ENCODE peak calls at places on chromosomes 12 and 14, in four cellular contexts. Y, O, E and A are unnamed samples.

GRCh38 chr12:41514050-41514449 is 325.9 kb downstream of the PDZRN4 start:
- DNase-seq in Y (no peak), O (no peak), E (no peak), A (no peak)

GRCh38 chr14:56087824-56088571 is 30.2 kb upstream of the PELI2 start:
- DNase-seq in Y (no peak), O (no peak), E (no peak), A (no peak)

GRCh38 chr12:39905152-39905551 is 200.7 kb downstream of the SLC2A13 start:
- DNase-seq in Y (peak; percentile 56), O (no peak), E (peak; percentile 48), A (peak; percentile 65)

GRCh38 chr14:77105118-77105517 is 7.1 kb downstream of the CIPC start:
- DNase-seq in Y (no peak), O (no peak), E (no peak), A (no peak)

GRCh38 chr12:51827925-51828818 is 20.3 kb downstream of the FIGNL2 start:
- DNase-seq in Y (no peak), O (no peak), E (no peak), A (peak; percentile 83)

GRCh38 chr12:124078800-124079199 is 105.8 kb downstream of the ZNF664 start:
- DNase-seq in Y (no peak), O (no peak), E (no peak), A (no peak)

GRCh38 chr14:99908653-99909250 is 115.5 kb downstream of the EML1 start:
- DNase-seq in Y (no peak), O (no peak), E (no peak), A (no peak)

GRCh38 chr14:101120636-101121398 is 217.3 kb upstream of the RTL1 start:
- DNase-seq in Y (peak; percentile 42), O (no peak), E (peak; percentile 83), A (peak; percentile 65)

GRCh38 chr12:110698171-110698902 is 9.4 kb upstream of the HVCN1 start:
- DNase-seq in Y (peak; percentile 77), O (peak; percentile 79), E (peak; percentile 91), A (peak; percentile 89)

GRCh38 chr12:31023271-31023724 is 50.4 kb upstream of the DDX11 start:
- DNase-seq in Y (no peak), O (no peak), E (no peak), A (no peak)

GRCh38 chr12:69639400-69640016 is 28.8 kb upstream of the LRRC10 start:
- DNase-seq in Y (peak; percentile 48), O (peak; percentile 69), E (peak; percentile 73), A (peak; percentile 93)

GRCh38 chr12:25455696-25456095 is 97.4 kb downstream of the LMNTD1 start:
- DNase-seq in Y (no peak), O (no peak), E (no peak), A (no peak)

GRCh38 chr12:8577879-8578278 is 34.8 kb downstream of the AICDA start:
- DNase-seq in Y (no peak), O (no peak), E (no peak), A (no peak)

DNA sequence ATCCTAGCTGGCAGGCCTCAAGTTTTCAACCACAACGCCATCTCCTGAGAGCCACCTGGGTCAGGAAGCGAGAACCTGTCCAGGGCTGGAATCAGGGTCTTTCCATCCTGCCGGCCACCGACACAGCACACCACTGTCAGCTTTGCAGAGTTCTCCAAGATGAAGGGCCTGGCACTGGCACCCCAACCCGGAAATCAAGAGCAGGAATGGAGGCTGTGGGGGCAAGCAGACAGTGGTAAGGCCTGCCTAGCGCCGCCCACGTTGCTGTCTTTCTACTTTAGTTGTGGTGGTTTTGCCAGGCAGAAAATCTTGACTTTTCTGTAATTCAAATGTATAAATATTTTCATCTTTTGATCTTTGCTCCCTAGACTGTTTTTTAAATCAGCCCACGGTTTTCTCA is 90.7 kb downstream of the ITPK1 start:
- DNase-seq in Y (no peak), O (no peak), E (no peak), A (peak; percentile 44)
- H3K4me1 ChIP-seq in Y (peaks cover 48% of the 10 kb centered on the region), O (peaks cover 7% of the 10 kb centered on the region), E (no peaks in the 10 kb centered on the region), A (peaks cover 6% of the 10 kb centered on the region)

GRCh38 chr12:253116-253831 is 9.4 kb downstream of the SLC6A13 start:
- DNase-seq in Y (no peak), O (no peak), E (no peak), A (no peak)
- H3K4me1 ChIP-seq in Y (no peaks in the 10 kb centered on the region), O (peaks cover 7% of the 10 kb centered on the region), E (no peaks in the 10 kb centered on the region), A (no peaks in the 10 kb centered on the region)

GRCh38 chr14:90942511-90942910 is 117.9 kb downstream of the RPS6KA5 start:
- DNase-seq in Y (no peak), O (no peak), E (no peak), A (no peak)

GRCh38 chr14:90941705-90942104 is 118.7 kb downstream of the RPS6KA5 start:
- DNase-seq in Y (no peak), O (no peak), E (no peak), A (peak; percentile 15)

GRCh38 chr14:90940318-90940962 is 120.0 kb downstream of the RPS6KA5 start:
- DNase-seq in Y (no peak), O (no peak), E (no peak), A (no peak)

GRCh38 chr14:90938615-90939014 is 121.8 kb downstream of the RPS6KA5 start:
- DNase-seq in Y (no peak), O (no peak), E (no peak), A (no peak)

GRCh38 chr14:90936757-90937440 is 120.7 kb upstream of the TTC7B start:
- DNase-seq in Y (no peak), O (no peak), E (no peak), A (no peak)
- H3K4me1 ChIP-seq in Y (no peaks in the 10 kb centered on the region), O (no peaks in the 10 kb centered on the region), E (no peaks in the 10 kb centered on the region), A (no peaks in the 10 kb centered on the region)

DNA sequence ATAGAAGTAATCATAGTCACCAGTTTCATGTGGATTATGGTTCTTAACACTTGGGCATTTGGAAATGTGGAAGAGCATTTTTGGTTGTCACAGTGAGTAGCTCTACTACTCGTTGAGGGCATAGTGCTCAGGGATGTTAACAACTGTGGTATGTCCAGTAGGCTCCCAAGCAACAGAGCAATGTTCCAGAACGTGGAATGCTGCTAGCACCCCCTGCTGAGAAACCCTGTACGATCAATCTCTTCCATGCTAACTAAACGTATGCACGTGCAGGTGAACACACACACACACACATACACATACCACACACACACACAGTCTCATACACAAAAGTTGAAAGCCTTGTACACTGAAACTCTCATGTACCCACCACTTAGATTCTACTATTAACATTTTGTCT is 16.6 kb upstream of the GNPTAB start:
- DNase-seq in Y (no peak), O (no peak), E (no peak), A (no peak)
- H3K4me1 ChIP-seq in Y (no peaks in the 10 kb centered on the region), O (no peaks in the 10 kb centered on the region), E (no peaks in the 10 kb centered on the region), A (no peaks in the 10 kb centered on the region)